ENCODE peak calls at places on chromosomes 13 and 19, in eight cellular contexts. D, F, Z, I, N, M, O and A are unnamed samples. For H3K9me3, the result is how much of the 10 kb centered on the place peaks cover.

GRCh38 chr13:113140677-113141590 is 17.5 kb upstream of the PROZ start:
- DNase-seq in I (no peak), F (no peak), O (no peak), N (no peak), Z (no peak), M (no peak), D (no peak), A (no peak)

GRCh38 chr19:1752009-1752756 is 1.1 kb upstream of the ONECUT3 start:
- DNase-seq in Z (no peak), I (no peak), D (no peak), F (no peak), N (no peak), M (no peak), O (no peak), A (no peak)

GRCh38 chr19:55447421-55448174 is 4.5 kb upstream of the SHISA7 start:
- DNase-seq in Z (no peak), O (no peak), D (no peak), N (no peak), I (peak), F (no peak), M (no peak), A (no peak)

GRCh38 chr13:45184693-45185092 is 16.2 kb downstream of the KCTD4 start:
- DNase-seq in D (no peak), M (no peak), I (no peak), O (no peak), Z (no peak), N (no peak), F (no peak), A (no peak)

GRCh38 chr13:112928958-112929777 is 39.8 kb upstream of the MCF2L start:
- DNase-seq in F (peak), M (no peak), O (no peak), I (no peak), D (no peak), Z (no peak), N (no peak), A (peak)

GRCh38 chr13:42364613-42365000 is 92.7 kb downstream of the AKAP11 start:
- DNase-seq in I (peak), Z (no peak), M (no peak), O (no peak), F (no peak), N (no peak), D (no peak), A (no peak)

GRCh38 chr19:48806518-48806817 is 4.4 kb downstream of the BCAT2 start:
- DNase-seq in Z (no peak), I (no peak), N (no peak), F (peak), D (peak), M (peak), O (no peak), A (peak)

GRCh38 chr19:5624154-5624663 is 1.3 kb downstream of the SAFB start:
- DNase-seq in I (no peak), Z (peak), O (no peak), F (peak), D (peak), M (peak), N (peak), A (peak)

DNA sequence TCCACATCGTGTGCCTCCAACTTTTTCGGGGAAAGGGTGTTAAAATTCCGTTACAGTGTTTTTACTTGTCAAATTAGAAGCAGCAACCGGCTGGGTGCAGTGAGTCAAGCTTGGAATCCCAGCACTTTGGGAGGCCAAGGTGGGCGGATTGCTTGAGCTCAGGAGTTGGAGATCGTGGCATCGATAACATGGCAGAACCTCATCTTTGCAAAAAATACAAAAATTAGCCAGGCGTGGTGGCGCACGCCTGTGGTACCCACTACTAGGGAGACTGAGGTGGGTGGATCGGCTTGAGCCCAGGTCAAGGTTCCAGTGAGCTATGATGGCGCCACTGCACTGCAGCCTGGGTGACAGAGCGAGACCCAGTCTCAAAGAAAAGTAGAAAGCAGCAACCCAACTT is 1.1 kb upstream of the SLC35E1 start:
- DNase-seq in N (no peak), D (no peak), Z (no peak), I (no peak), M (no peak), O (no peak), F (no peak), A (no peak)
- H3K9me3 ChIP-seq in N (under half), D (under half), Z (under half), I (under half), M (under half), O (under half), F (under half), A (under half)

GRCh38 chr19:58330458-58330857 is 3.7 kb downstream of the ZSCAN22 start:
- DNase-seq in F (no peak), O (no peak), N (no peak), M (no peak), Z (no peak), D (no peak), I (no peak), A (no peak)
- H3K27ac ChIP-seq in F (no peak), O (no peak), N (peak), M (no peak), Z (no peak), D (no peak), I (no peak), A (no peak)

GRCh38 chr13:40971321-40971720 is 47.8 kb downstream of the ELF1 start:
- DNase-seq in I (no peak), O (no peak), N (no peak), M (no peak), F (no peak), D (no peak), Z (no peak), A (no peak)
- H3K4me3 ChIP-seq in I (no peak), O (no peak), N (no peak), M (no peak), F (no peak), D (no peak), Z (no peak), A (no peak)

GRCh38 chr19:36796714-36796999 is 24.1 kb upstream of the ZNF850 start:
- DNase-seq in O (no peak), M (no peak), N (no peak), D (no peak), F (no peak), I (no peak), Z (no peak), A (no peak)
- H3K9me3 ChIP-seq in O (half or more), M (under half), N (under half), D (under half), F (under half), I (half or more), Z (under half), A (under half)

DNA sequence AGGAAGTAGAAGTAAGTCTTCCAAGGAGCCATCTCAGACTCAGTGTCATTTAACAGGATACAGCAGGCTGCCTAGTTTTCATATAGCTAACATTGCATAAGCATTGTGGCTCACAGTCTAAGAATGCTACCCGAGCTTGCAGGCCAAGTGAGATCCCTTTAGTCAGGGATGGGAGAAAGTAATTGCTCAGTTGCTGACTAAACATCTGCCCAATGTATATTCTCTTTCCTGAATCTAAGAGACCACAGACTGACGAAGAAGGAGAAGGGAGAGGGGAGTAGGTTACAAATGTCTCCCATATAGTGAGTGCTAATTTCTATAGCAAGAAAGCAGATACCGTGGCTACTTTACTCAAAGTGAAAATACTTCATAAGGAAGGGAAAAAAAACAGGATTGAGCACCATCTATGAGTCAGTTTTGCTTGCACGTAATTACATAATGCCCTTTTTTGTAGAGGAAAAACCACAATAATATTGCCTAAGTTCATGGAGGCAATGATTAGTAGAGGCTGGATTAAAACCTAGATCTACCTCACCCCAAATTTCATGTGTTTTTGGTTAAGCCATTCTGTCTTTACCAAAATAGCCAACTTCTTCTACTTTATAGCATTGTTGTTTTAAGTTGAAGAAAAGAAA is 454.0 kb downstream of the COG6 start:
- DNase-seq in I (peak), O (peak), Z (no peak), D (peak), F (no peak), M (no peak), N (no peak), A (no peak)
- H3K27ac ChIP-seq in I (peak), O (no peak), Z (no peak), D (no peak), F (no peak), M (no peak), N (peak), A (no peak)

GRCh38 chr13:99464441-99464949 is 36.8 kb upstream of the TM9SF2 start:
- DNase-seq in D (no peak), F (no peak), O (no peak), Z (no peak), N (no peak), M (no peak), I (no peak), A (no peak)
- H3K4me3 ChIP-seq in D (no peak), F (no peak), O (no peak), Z (no peak), N (no peak), M (no peak), I (no peak), A (no peak)

GRCh38 chr19:21947775-21948174 is 63.0 kb downstream of the ZNF208 start:
- DNase-seq in M (no peak), F (no peak), Z (no peak), N (no peak), D (no peak), I (peak), O (no peak), A (no peak)
- H3K9me3 ChIP-seq in M (under half), F (under half), Z (under half), N (under half), D (under half), I (under half), O (under half), A (half or more)